ENCODE peak calls at places on chromosome 19, in five cellular contexts. J is brain microvascular endothelial cell, I is fibroblast of lung, Q is A549, T is choroid plexus epithelial cell. H is an unnamed sample.

GRCh38 chr19:42121666-42122069 is 10.6 kb downstream of the POU2F2 start:
- DNase-seq in J (peak), I (peak), Q (no peak), T (peak), H (no peak)

GRCh38 chr19:18972301-18972831 is 31.3 kb upstream of the HOMER3 start:
- DNase-seq in J (no peak), I (peak), Q (no peak), T (peak), H (no peak)

GRCh38 chr19:10762656-10763055 is 44.8 kb downstream of the DNM2 start:
- DNase-seq in J (no peak), I (no peak), Q (peak), T (no peak), H (no peak)

GRCh38 chr19:7862413-7862951 is 11.7 kb downstream of the PRR36 start:
- DNase-seq in J (peak), I (peak), Q (peak), T (peak), H (no peak)

GRCh38 chr19:23116802-23117571 is at the start of gene ZNF730:
- DNase-seq in J (peak), I (peak), Q (no peak), T (peak), H (peak)

GRCh38 chr19:932647-933552 is 7.1 kb downstream of the ARID3A start:
- DNase-seq in J (peak), I (peak), Q (peak), T (peak), H (no peak)

GRCh38 chr19:5907216-5907615 is 2.5 kb downstream of the VMAC start:
- DNase-seq in J (no peak), I (no peak), Q (no peak), T (no peak), H (no peak)

GRCh38 chr19:7505288-7505681 is 10.6 kb upstream of the ZNF358 start:
- DNase-seq in J (no peak), I (no peak), Q (no peak), T (no peak), H (no peak)

GRCh38 chr19:56750658-56751057 is 79.1 kb upstream of the ZNF835 start:
- DNase-seq in J (no peak), I (no peak), Q (no peak), T (no peak), H (no peak)

GRCh38 chr19:34224996-34225658 is 29.2 kb upstream of the GARRE1 start:
- DNase-seq in J (peak), I (peak), Q (no peak), T (peak), H (no peak)

GRCh38 chr19:17766543-17767131 is 15.4 kb downstream of the FCHO1 start:
- DNase-seq in J (peak), I (peak), Q (peak), T (peak), H (peak)
- TF ChIP-seq CTCF in J (peak), I (peak), Q (peak), T (peak), H (peak)

DNA sequence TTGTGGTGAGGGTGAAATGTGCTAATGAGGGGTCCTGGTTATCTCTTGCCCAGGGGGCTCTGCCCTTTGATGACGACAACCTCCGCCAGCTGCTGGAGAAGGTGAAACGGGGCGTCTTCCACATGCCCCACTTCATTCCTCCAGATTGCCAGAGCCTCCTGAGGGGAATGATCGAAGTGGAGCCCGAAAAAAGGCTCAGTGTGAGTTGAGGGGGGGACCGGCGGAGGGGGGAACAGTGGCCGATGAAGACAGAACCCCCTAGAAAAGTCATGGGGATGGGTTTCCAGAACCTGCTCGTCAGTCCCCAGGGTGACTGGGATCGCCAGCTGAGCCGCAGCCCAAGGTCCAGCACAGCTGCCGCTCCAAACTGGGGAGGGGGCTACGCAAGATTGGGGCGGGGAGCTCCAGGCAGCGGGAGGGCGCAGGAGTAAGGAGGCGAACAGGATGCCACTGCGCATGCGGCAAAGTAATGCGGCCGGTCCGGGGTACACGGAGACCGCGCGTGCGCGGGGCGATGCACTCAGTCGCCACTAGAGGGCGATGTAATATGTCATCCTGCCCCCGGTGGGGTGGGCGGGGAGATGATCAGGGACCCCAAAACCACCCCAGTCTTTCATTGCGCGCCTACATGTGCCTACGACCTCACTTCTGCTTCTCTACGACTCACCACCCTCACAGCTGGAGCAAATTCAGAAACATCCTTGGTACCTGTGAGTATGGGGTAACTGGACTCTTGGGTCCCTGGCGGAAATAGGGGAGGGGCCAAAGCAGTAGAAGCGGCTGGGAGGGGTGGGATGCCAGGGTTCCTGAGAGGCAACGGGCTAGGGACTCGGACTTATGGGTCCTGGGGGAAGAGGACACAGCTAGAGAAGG is 17.9 kb downstream of the BRSK1 start:
- DNase-seq in J (peak), I (peak), Q (peak), T (peak), H (no peak)
- H3K4me3 ChIP-seq in J (peak), I (peak), Q (peak), T (peak), H (peak)

GRCh38 chr19:46373573-46374359 is 26.9 kb downstream of the PPP5C start:
- DNase-seq in J (peak), I (peak), Q (peak), T (peak), H (peak)
- TF ChIP-seq CTCF in J (peak), I (no peak), Q (peak), T (no peak), H (no peak)

GRCh38 chr19:55086730-55087541 is 11.3 kb downstream of the EPS8L1 start:
- DNase-seq in J (peak), I (peak), Q (no peak), T (peak), H (no peak)
- H3K4me3 ChIP-seq in J (peak), I (peak), Q (no peak), T (peak), H (no peak)

GRCh38 chr19:2602391-2603181 is 99.9 kb downstream of the GNG7 start:
- DNase-seq in J (peak), I (peak), Q (no peak), T (peak), H (peak)

GRCh38 chr19:2603320-2603719 is 99.2 kb downstream of the GNG7 start:
- DNase-seq in J (peak), I (peak), Q (no peak), T (peak), H (no peak)

GRCh38 chr19:2604747-2605329 is 97.7 kb downstream of the GNG7 start:
- DNase-seq in J (no peak), I (no peak), Q (no peak), T (no peak), H (no peak)

GRCh38 chr19:2600914-2601870 is 101.3 kb downstream of the GNG7 start:
- DNase-seq in J (no peak), I (no peak), Q (no peak), T (no peak), H (no peak)
- TF ChIP-seq CTCF in J (no peak), I (no peak), Q (no peak), T (no peak), H (no peak)

GRCh38 chr19:2488942-2489731 is 13.2 kb downstream of the GADD45B start:
- DNase-seq in J (no peak), I (peak), Q (peak), T (peak), H (no peak)

GRCh38 chr19:2487090-2487489 is 11.2 kb downstream of the GADD45B start:
- DNase-seq in J (no peak), I (no peak), Q (no peak), T (no peak), H (no peak)

GRCh38 chr19:2487780-2488330 is 11.9 kb downstream of the GADD45B start:
- DNase-seq in J (no peak), I (no peak), Q (no peak), T (no peak), H (no peak)

GRCh38 chr19:2490659-2491058 is 14.7 kb downstream of the GADD45B start:
- DNase-seq in J (no peak), I (no peak), Q (no peak), T (no peak), H (no peak)

GRCh38 chr19:2488405-2488941 is 12.5 kb downstream of the GADD45B start:
- DNase-seq in J (no peak), I (no peak), Q (no peak), T (no peak), H (no peak)
- H3K4me3 ChIP-seq in J (peak), I (peak), Q (no peak), T (peak), H (no peak)

GRCh38 chr19:38849746-38850230 is at the start of gene HNRNPL:
- DNase-seq in J (no peak), I (no peak), Q (no peak), T (no peak), H (no peak)
- TF ChIP-seq CTCF in J (peak), I (peak), Q (peak), T (peak), H (peak)

H was measured in LNCaP clone FGC.